ENCODE peak calls at places on chromosomes 11 and 22, in four cellular contexts. P is activated T-cell treated with anti-CD3 and anti-CD28 coated beads for 48 hours, O is foreskin keratinocyte, T is ovary. S is an unnamed sample.

GRCh38 chr22:30299322-30299721 is 10.0 kb upstream of the CASTOR1 start:
- DNase-seq in T (no peak), P (no peak), O (no peak), S (no peak)

GRCh38 chr11:96342131-96342970 is 644 bp downstream of the MAML2 start:
- DNase-seq in T (no peak), P (no peak), O (no peak), S (no peak)

GRCh38 chr11:13009476-13009920 is 382 bp downstream of the RASSF10 start:
- DNase-seq in O (peak), T (no peak), P (no peak), S (no peak)

GRCh38 chr11:113796663-113797259 is 17.2 kb downstream of the CLDN25 start:
- DNase-seq in P (no peak), T (no peak), O (no peak), S (no peak)

GRCh38 chr22:19800761-19801244 is 40.2 kb downstream of the TBX1 start:
- DNase-seq in P (no peak), O (no peak), T (no peak), S (no peak)

GRCh38 chr11:10592331-10592730 is 23.9 kb upstream of the LYVE1 start:
- DNase-seq in O (peak), T (no peak), P (no peak), S (no peak)

GRCh38 chr11:19808076-19808911 is 95.7 kb downstream of the NAV2 start:
- DNase-seq in T (no peak), O (no peak), P (no peak), S (no peak)

GRCh38 chr22:32622004-32622761 is 147.6 kb downstream of the FBXO7 start:
- DNase-seq in O (no peak), P (no peak), T (peak), S (peak)

GRCh38 chr11:2265854-2266585 is 4.4 kb downstream of the ASCL2 start:
- DNase-seq in O (no peak), T (no peak), P (no peak), S (no peak)

GRCh38 chr22:29305836-29306174 is 645 bp upstream of the GAS2L1 start:
- DNase-seq in T (no peak), P (no peak), O (no peak), S (no peak)

GRCh38 chr11:82976786-82977185 is 75.2 kb downstream of the DDIAS start:
- DNase-seq in P (no peak), T (no peak), O (no peak), S (no peak)

GRCh38 chr11:124977006-124977405 is 23.0 kb downstream of the CCDC15 start:
- DNase-seq in T (no peak), P (no peak), O (no peak), S (no peak)

GRCh38 chr11:59765068-59765770 is 10.0 kb downstream of the STX3 start:
- DNase-seq in T (no peak), O (no peak), P (no peak), S (no peak)

GRCh38 chr11:116073854-116074837 is 569.9 kb upstream of the CADM1 start:
- DNase-seq in T (no peak), P (no peak), O (no peak), S (peak)

GRCh38 chr11:3166268-3167142 is 1.4 kb upstream of the OSBPL5 start:
- DNase-seq in O (no peak), T (peak), P (no peak), S (peak)

GRCh38 chr11:35040221-35040942 is 98.6 kb upstream of the CD44 start:
- DNase-seq in O (peak), P (peak), T (no peak), S (no peak)

GRCh38 chr22:46078241-46079092 is 71.9 kb upstream of the PPARA start:
- DNase-seq in T (peak), P (no peak), O (no peak), S (peak)

GRCh38 chr11:77560605-77561004 is 29.1 kb upstream of the AQP11 start:
- DNase-seq in T (no peak), P (no peak), O (peak), S (no peak)

GRCh38 chr11:67307545-67308001 is 4.2 kb downstream of the SSH3 start:
- DNase-seq in T (no peak), O (no peak), P (no peak), S (no peak)

GRCh38 chr11:9821008-9821752 is 157.3 kb downstream of the SWAP70 start:
- DNase-seq in P (no peak), O (no peak), T (no peak), S (no peak)

GRCh38 chr11:9748361-9748970 is 84.6 kb downstream of the SWAP70 start:
- DNase-seq in P (peak), O (no peak), T (no peak), S (no peak)

GRCh38 chr11:63874511-63874910 is 35.6 kb downstream of the MARK2 start:
- DNase-seq in T (no peak), P (no peak), O (no peak), S (peak)

GRCh38 chr11:128689946-128690745 is 3.7 kb upstream of the FLI1 start:
- DNase-seq in O (no peak), T (no peak), P (no peak), S (no peak)

GRCh38 chr22:17398159-17398558 is 28.9 kb downstream of the CECR2 start:
- DNase-seq in O (no peak), T (no peak), P (no peak), S (no peak)

GRCh38 chr22:30416403-30416802 is 9.2 kb upstream of the MTFP1 start:
- DNase-seq in T (no peak), O (no peak), P (no peak), S (no peak)

GRCh38 chr11:35324183-35324582 is 95.2 kb downstream of the SLC1A2 start:
- DNase-seq in T (no peak), P (no peak), O (no peak), S (no peak)

GRCh38 chr11:68669301-68670090 is 14.8 kb upstream of the GAL start:
- DNase-seq in P (no peak), T (no peak), O (no peak), S (no peak)

GRCh38 chr22:43203471-43203981 is 16.6 kb upstream of the TTLL12 start:
- DNase-seq in T (no peak), O (no peak), P (no peak), S (no peak)

GRCh38 chr11:10125522-10126133 is 168.4 kb downstream of the SBF2 start:
- DNase-seq in T (no peak), O (no peak), P (no peak), S (no peak)

GRCh38 chr11:118071416-118072030 is 5.4 kb upstream of the TMPRSS4 start:
- DNase-seq in T (no peak), O (no peak), P (no peak), S (no peak)

GRCh38 chr11:33696411-33696810 is 4.2 kb downstream of the C11orf91 start:
- DNase-seq in T (no peak), O (no peak), P (no peak), S (no peak)